ENCODE peak calls at places on chromosomes 5 and 9, in seven cellular contexts. H is T-cell; I is OCI-M1; R is CD4-positive, alpha-beta T cell; W is dermis blood vessel endothelial cell; C is left cardiac atrium; G is HuH-7.5. Z is an unnamed sample.

GRCh38 chr9:92763721-92764380 is 782 bp downstream of the BICD2 start:
- DNase-seq in H (no peak), I (peak), R (no peak), W (peak), C (peak), G (peak), Z (peak)

GRCh38 chr9:78215706-78216105 is 20.2 kb upstream of the CEP78 start:
- DNase-seq in H (no peak), I (no peak), R (no peak), W (no peak), C (no peak), G (no peak), Z (no peak)

GRCh38 chr9:115628426-115628825 is 510.5 kb upstream of the TNC start:
- DNase-seq in H (no peak), I (no peak), R (no peak), W (no peak), C (no peak), G (no peak), Z (no peak)

GRCh38 chr9:137456864-137457405 is 2.2 kb downstream of the NSMF start:
- DNase-seq in H (no peak), I (no peak), R (no peak), W (no peak), C (peak), G (no peak), Z (no peak)

GRCh38 chr9:119026120-119026519 is 343.1 kb downstream of the BRINP1 start:
- DNase-seq in H (no peak), I (no peak), R (no peak), W (no peak), C (peak), G (no peak), Z (no peak)

GRCh38 chr5:52987711-52988329 is 1.3 kb upstream of the ITGA2 start:
- DNase-seq in H (no peak), I (no peak), R (no peak), W (peak), C (no peak), G (peak), Z (no peak)

GRCh38 chr5:36357391-36357790 is 55.7 kb upstream of the RANBP3L start:
- DNase-seq in H (no peak), I (no peak), R (no peak), W (no peak), C (no peak), G (no peak), Z (no peak)

GRCh38 chr9:18122156-18122555 is 351.8 kb upstream of the ADAMTSL1 start:
- DNase-seq in H (no peak), I (no peak), R (no peak), W (peak), C (no peak), G (no peak), Z (no peak)

GRCh38 chr9:224540-225520 is 10.2 kb downstream of the DOCK8 start:
- DNase-seq in H (no peak), I (no peak), R (no peak), W (peak), C (no peak), G (no peak), Z (no peak)

GRCh38 chr5:58963361-58963760 is 380.5 kb downstream of the RAB3C start:
- DNase-seq in H (no peak), I (no peak), R (no peak), W (no peak), C (no peak), G (no peak), Z (no peak)

GRCh38 chr5:12292610-12293204 is 388.5 kb upstream of the CTNND2 start:
- DNase-seq in H (no peak), I (peak), R (no peak), W (no peak), C (no peak), G (peak), Z (no peak)

GRCh38 chr5:149152317-149152746 is 11.0 kb downstream of the ABLIM3 start:
- DNase-seq in H (no peak), I (no peak), R (no peak), W (peak), C (no peak), G (no peak), Z (no peak)

GRCh38 chr9:88682431-88682831 is 147.5 kb downstream of the NXNL2 start:
- DNase-seq in H (no peak), I (no peak), R (no peak), W (no peak), C (no peak), G (no peak), Z (no peak)

GRCh38 chr9:133710661-133711427 is 27.3 kb downstream of the SARDH start:
- DNase-seq in H (no peak), I (no peak), R (no peak), W (no peak), C (peak), G (no peak), Z (no peak)

GRCh38 chr9:121748727-121749546 is 97.5 kb downstream of the DAB2IP start:
- DNase-seq in H (no peak), I (no peak), R (no peak), W (no peak), C (peak), G (no peak), Z (no peak)

GRCh38 chr5:143187495-143187894 is 216.0 kb downstream of the NR3C1 start:
- DNase-seq in H (no peak), I (no peak), R (no peak), W (no peak), C (no peak), G (no peak), Z (no peak)

GRCh38 chr5:159209438-159210305 is at the start of gene RNF145:
- DNase-seq in H (peak), I (peak), R (peak), W (peak), C (peak), G (peak), Z (peak)

GRCh38 chr9:121842612-121842978 is 191.2 kb downstream of the DAB2IP start:
- DNase-seq in H (no peak), I (no peak), R (no peak), W (peak), C (no peak), G (no peak), Z (no peak)

GRCh38 chr5:39486361-39486760 is 61.6 kb upstream of the DAB2 start:
- DNase-seq in H (no peak), I (no peak), R (no peak), W (no peak), C (no peak), G (no peak), Z (no peak)

GRCh38 chr5:40570408-40571129 is 109.1 kb upstream of the PTGER4 start:
- DNase-seq in H (no peak), I (no peak), R (no peak), W (peak), C (no peak), G (no peak), Z (no peak)

GRCh38 chr5:152329191-152329590 is 75.9 kb downstream of the NMUR2 start:
- DNase-seq in H (no peak), I (no peak), R (no peak), W (no peak), C (no peak), G (no peak), Z (no peak)

GRCh38 chr9:83199240-83199639 is 136.3 kb upstream of the RASEF start:
- DNase-seq in H (no peak), I (peak), R (no peak), W (peak), C (peak), G (peak), Z (no peak)

GRCh38 chr5:177966839-177967167 is 29.2 kb downstream of the PROP1 start:
- DNase-seq in H (no peak), I (no peak), R (no peak), W (no peak), C (no peak), G (no peak), Z (no peak)

GRCh38 chr9:4656621-4657020 is 5.5 kb upstream of the PLPP6 start:
- DNase-seq in H (no peak), I (no peak), R (no peak), W (no peak), C (no peak), G (no peak), Z (no peak)

GRCh38 chr5:116605310-116606070 is 30.9 kb upstream of the SEMA6A start:
- DNase-seq in H (no peak), I (no peak), R (no peak), W (no peak), C (no peak), G (no peak), Z (no peak)

GRCh38 chr5:150234606-150235547 is 45.0 kb downstream of the SLC6A7 start:
- DNase-seq in H (no peak), I (no peak), R (no peak), W (no peak), C (no peak), G (no peak), Z (no peak)

GRCh38 chr5:122415030-122415429 is 103.0 kb downstream of the SNCAIP start:
- DNase-seq in H (no peak), I (no peak), R (no peak), W (no peak), C (no peak), G (no peak), Z (no peak)

GRCh38 chr5:151449288-151449687 is 1.9 kb downstream of the SLC36A1 start:
- DNase-seq in H (no peak), I (peak), R (no peak), W (no peak), C (no peak), G (no peak), Z (no peak)

GRCh38 chr9:98607787-98608186 is 100.9 kb downstream of the GABBR2 start:
- DNase-seq in H (no peak), I (no peak), R (no peak), W (peak), C (no peak), G (no peak), Z (no peak)

GRCh38 chr5:852431-853401 is 1.9 kb upstream of the ZDHHC11 start:
- DNase-seq in H (no peak), I (no peak), R (peak), W (no peak), C (no peak), G (no peak), Z (no peak)

GRCh38 chr5:137582218-137582617 is 83.1 kb upstream of the SPOCK1 start:
- DNase-seq in H (no peak), I (no peak), R (no peak), W (no peak), C (no peak), G (no peak), Z (no peak)

GRCh38 chr5:132260051-132260450 is 2.6 kb downstream of the PDLIM4 start:
- DNase-seq in H (no peak), I (no peak), R (no peak), W (peak), C (no peak), G (no peak), Z (peak)

GRCh38 chr5:43146958-43147357 is 26.2 kb downstream of the ZNF131 start:
- DNase-seq in H (no peak), I (no peak), R (no peak), W (no peak), C (no peak), G (no peak), Z (no peak)

GRCh38 chr9:109418827-109419226 is 79.3 kb downstream of the PTPN3 start:
- DNase-seq in H (no peak), I (no peak), R (no peak), W (no peak), C (no peak), G (no peak), Z (peak)

Z was measured in GM10248.